ENCODE peak calls at places on chromosomes 13 and 19, in eight cellular contexts. H, S, C, G, Y, T, J and O are unnamed samples.

GRCh38 chr13:48502601-48503319 is 30.1 kb downstream of the RCBTB2 start:
- DNase-seq in T (no peak), S (no peak), C (no peak), H (no peak), J (no peak), G (no peak), Y (no peak), O (no peak)

GRCh38 chr13:113209336-113209879 is at the start of gene CUL4A:
- DNase-seq in H (peak; percentile 73), C (peak; percentile 81), J (no peak), G (peak; percentile 86), T (peak; percentile 90), Y (peak; percentile 50), S (no peak), O (peak; percentile 52)

GRCh38 chr13:59472134-59472533 is 691.6 kb downstream of the DIAPH3 start:
- DNase-seq in Y (no peak), S (no peak), C (no peak), J (no peak), H (no peak), G (no peak), T (no peak), O (peak; percentile 20)

GRCh38 chr19:48833977-48834376 is 2.3 kb downstream of the HSD17B14 start:
- DNase-seq in C (no peak), T (no peak), Y (no peak), G (no peak), H (no peak), S (no peak), J (no peak), O (no peak)

GRCh38 chr19:5530701-5531100 is 37.1 kb downstream of the TINCR start:
- DNase-seq in T (no peak), S (no peak), J (no peak), Y (no peak), C (no peak), G (no peak), H (no peak), O (no peak)

GRCh38 chr19:44512326-44513298 is 12.3 kb upstream of the ZNF180 start:
- DNase-seq in C (peak; percentile 26), G (no peak), Y (no peak), S (peak; percentile 7), H (peak; percentile 60), J (peak; percentile 3), T (no peak), O (peak; percentile 54)

GRCh38 chr13:51643114-51643881 is 59.0 kb downstream of the WDFY2 start:
- DNase-seq in T (no peak), H (peak; percentile 98), S (peak; percentile 83), C (no peak), G (no peak), J (no peak), Y (no peak), O (peak; percentile 96)

GRCh38 chr13:86870388-86870966 is 800.7 kb upstream of the SLITRK5 start:
- DNase-seq in Y (no peak), C (no peak), S (no peak), J (no peak), T (no peak), H (peak; percentile 5), G (no peak), O (no peak)

GRCh38 chr13:76516013-76516412 is 370.2 kb downstream of the KCTD12 start:
- DNase-seq in J (peak; percentile 45), T (no peak), G (no peak), H (peak; percentile 70), S (no peak), C (no peak), Y (no peak), O (peak; percentile 71)

GRCh38 chr13:37878496-37878895 is 8.9 kb upstream of the TRPC4 start:
- DNase-seq in G (no peak), S (no peak), Y (no peak), H (peak; percentile 79), T (no peak), C (no peak), J (no peak), O (peak; percentile 63)

DNA sequence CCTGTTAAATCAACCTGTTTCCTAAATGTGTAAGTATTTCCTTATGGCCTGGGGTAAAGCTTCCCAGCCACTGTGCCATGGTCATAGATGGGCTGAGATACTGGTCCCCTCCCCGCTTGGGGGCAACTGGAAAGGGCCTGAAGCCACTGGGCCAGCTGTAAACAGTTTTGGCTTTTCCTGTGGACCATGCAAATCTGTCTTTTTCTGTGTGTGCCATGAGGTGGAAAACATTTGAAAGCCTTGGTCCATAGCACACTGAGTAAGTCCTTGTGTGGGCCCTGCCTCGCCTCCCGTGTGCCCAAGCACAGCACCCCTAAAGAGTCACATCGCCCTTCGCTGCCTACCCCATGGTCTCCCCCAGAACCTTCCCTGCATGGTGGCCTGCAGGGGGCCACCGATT is 52.3 kb upstream of the GPR183 start:
- DNase-seq in J (no peak), T (no peak), Y (no peak), H (no peak), S (no peak), C (no peak), G (no peak), O (no peak)
- TF ChIP-seq CTCF in J (no peak), T (no peak), Y (no peak), H (no peak), S (no peak), C (no peak), G (no peak), O (no peak)

DNA sequence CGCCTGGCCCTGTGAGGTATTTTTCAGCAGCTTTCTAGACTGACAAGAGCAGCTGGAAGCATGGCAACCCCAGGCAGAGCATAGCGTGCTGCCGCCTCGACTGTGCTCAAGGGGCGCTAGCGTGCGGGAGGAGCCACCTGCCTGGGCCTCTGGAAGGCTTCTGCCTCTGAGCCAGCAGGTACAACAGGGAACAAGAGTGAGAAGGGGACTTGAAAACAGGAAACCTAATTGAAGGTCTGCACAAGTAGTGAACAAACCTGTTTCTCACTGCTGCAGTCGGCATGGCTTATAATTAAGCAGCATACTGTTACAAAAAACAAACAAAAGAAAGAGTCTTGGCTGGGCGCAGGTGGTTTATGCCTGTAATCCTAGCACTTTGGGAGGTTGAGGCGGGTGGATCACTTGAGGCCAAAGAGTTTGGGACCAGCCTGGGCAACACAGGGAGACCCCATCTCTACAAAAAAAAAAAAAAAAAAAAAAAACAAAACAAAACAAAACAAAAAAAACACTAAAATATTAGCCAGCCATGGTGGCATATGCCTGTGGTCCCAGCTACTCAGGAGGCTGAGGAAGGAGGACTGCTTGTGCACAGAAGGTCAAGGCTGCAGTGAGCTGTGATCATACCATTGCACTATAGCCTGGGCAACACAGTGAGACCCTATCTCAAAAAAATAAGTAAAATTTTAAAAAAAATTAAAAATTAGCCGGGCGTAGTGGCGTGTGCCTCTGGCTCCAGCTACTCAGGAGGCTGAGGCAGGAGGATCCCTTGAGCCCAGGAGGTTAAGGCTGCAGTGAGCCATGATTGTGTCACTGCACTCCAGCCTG is 12.6 kb upstream of the GARRE1 start:
- DNase-seq in Y (no peak), T (no peak), J (no peak), G (peak; percentile 57), S (no peak), H (no peak), C (peak; percentile 72), O (no peak)
- TF ChIP-seq CTCF in Y (peak; percentile 34), T (no peak), J (no peak), G (peak; percentile 12), S (peak; percentile 77), H (peak; percentile 13), C (peak; percentile 15), O (peak; percentile 42)

GRCh38 chr19:50517704-50518075 is 4.0 kb upstream of the ASPDH start:
- DNase-seq in T (no peak), Y (no peak), J (no peak), H (no peak), S (no peak), G (no peak), C (no peak), O (no peak)

GRCh38 chr19:50519006-50519575 is 5.4 kb upstream of the ASPDH start:
- DNase-seq in C (no peak), G (no peak), T (no peak), Y (no peak), S (no peak), H (no peak), J (no peak), O (no peak)

GRCh38 chr19:50516859-50517703 is 3.4 kb upstream of the ASPDH start:
- DNase-seq in J (no peak), C (no peak), G (no peak), S (no peak), H (no peak), Y (no peak), T (no peak), O (no peak)

GRCh38 chr19:50516456-50516855 is 2.7 kb upstream of the ASPDH start:
- DNase-seq in J (no peak), C (no peak), Y (no peak), S (no peak), T (no peak), G (no peak), H (no peak), O (no peak)

DNA sequence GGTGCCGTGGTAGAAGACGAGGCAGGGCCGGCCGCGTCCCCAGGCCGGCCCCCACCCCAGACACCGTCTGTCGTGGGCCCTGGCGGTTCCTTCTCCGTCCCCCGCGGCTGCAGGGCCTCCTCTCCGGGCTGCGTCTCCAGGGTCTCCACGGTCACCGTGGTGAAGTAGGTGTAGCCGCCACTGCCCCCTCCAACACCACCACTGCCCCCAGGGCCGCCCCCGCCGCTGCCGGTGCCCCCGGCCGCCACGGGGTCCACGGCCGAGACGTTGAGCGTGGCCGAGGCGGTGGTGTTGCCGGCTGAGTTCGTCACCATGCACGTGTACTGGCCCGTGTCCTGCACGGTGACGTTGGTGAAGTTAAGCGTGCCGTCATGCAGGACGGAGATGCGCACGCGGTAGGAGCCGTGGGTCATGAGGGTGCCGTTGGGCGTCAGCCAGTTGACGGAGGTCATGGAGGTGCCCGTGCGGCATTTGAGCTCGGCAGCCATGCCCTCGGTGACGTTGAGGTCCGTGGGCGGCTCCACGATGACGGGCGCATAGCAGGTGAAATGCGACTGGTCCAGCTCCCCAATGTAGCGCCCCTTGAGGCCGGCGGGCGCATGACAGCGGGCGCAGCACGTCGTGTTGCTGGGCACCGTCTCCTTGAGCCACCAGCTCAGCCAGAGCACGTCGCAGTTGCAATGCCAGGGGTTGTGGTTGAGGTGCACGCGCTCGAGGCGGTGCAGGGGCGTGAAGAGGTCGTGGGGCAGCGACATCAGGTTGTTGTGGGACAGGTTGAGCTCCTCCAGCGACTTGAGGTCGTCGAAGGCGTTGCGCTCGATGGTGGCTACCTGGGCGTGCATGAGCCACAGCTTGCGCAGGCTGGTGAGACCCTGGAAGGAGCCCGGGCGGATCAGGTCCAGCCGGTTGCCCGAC is 4.6 kb upstream of the ASPDH start:
- DNase-seq in Y (no peak), J (no peak), H (no peak), S (no peak), T (no peak), C (no peak), G (no peak), O (no peak)
- TF ChIP-seq CTCF in Y (no peak), J (no peak), H (no peak), S (no peak), T (no peak), C (no peak), G (no peak), O (peak; percentile 60)

DNA sequence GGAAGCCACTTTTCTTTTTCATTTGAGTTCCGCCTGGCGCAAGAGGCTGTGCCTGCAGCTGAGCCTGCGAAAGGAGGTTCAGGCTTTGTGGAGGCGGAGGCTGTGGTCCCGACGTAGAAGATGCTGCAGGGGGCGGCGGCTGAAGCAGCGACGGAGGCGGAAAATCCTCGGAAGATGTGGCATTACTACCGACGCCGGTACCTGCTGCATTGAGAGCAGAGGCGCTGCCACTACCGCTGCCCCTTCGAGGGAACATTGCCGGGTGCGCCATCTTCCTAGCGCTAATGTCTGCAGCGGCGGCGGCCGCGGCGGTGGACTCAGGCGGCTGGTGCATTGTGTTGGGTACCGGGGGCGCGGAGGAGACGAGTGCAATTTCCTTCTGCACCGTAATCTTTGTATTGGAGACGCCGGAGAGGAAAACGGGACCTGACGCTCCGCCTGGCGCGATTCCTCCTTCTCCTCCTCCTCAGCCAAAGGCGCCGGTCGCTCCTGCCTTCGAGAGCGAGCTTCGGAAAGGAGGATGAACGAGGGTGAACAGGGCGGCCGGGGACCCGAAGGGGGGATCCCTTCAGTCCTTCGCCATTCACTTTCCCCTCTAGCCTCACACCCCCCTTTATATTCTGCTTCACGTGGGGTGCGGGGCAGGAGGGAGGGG is at the start of gene TSC22D1:
- DNase-seq in Y (no peak), H (peak; percentile 53), T (peak; percentile 73), J (no peak), G (peak; percentile 67), S (no peak), C (peak; percentile 50), O (peak; percentile 26)
- TF ChIP-seq CTCF in Y (no peak), H (peak; percentile 17), T (no peak), J (no peak), G (no peak), S (no peak), C (no peak), O (peak; percentile 29)